ENCODE peak calls at places on chromosomes 2 and 18, in six cellular contexts. N is tibial artery, M is thoracic aorta, F is mucosa of descending colon, I is H9, S is astrocyte of the cerebellum. R is an unnamed sample.
A peak's percentile ranks its signal among the peaks of the same experiment; 100 is the strongest.

GRCh38 chr2:47303341-47304148 is 99.4 kb upstream of the MSH2 start:
- DNase-seq in S (no peak), I (no peak), M (no peak), N (no peak), F (no peak), R (no peak)

GRCh38 chr2:100887713-100888112 is 67.8 kb downstream of the NPAS2 start:
- DNase-seq in M (no peak), F (no peak), N (no peak), S (no peak), I (no peak), R (no peak)

GRCh38 chr2:1049691-1050090 is 99.0 kb downstream of the SNTG2 start:
- DNase-seq in I (no peak), S (no peak), M (no peak), N (no peak), F (no peak), R (no peak)

GRCh38 chr18:23908827-23909226 is 105.7 kb upstream of the TTC39C start:
- DNase-seq in S (no peak), F (no peak), M (no peak), I (no peak), N (no peak), R (no peak)

GRCh38 chr2:232829988-232830387 is 40.1 kb upstream of the SNORC start:
- DNase-seq in S (no peak), I (no peak), F (no peak), M (no peak), N (no peak), R (no peak)

GRCh38 chr2:222655406-222655747 is 515 bp downstream of the FARSB start:
- DNase-seq in I (no peak), N (no peak), S (no peak), M (no peak), F (no peak), R (no peak)

GRCh38 chr2:199771948-199772692 is 78.9 kb downstream of the FTCDNL1 start:
- DNase-seq in F (no peak), N (no peak), S (no peak), M (no peak), I (no peak), R (no peak)

GRCh38 chr2:235618039-235618438 is 124.2 kb downstream of the AGAP1 start:
- DNase-seq in I (no peak), N (no peak), F (no peak), S (peak; percentile 45), M (no peak), R (no peak)

GRCh38 chr2:172985139-172985874 is 90.3 kb upstream of the MAP3K20 start:
- DNase-seq in N (no peak), M (no peak), I (no peak), F (no peak), S (no peak), R (no peak)

GRCh38 chr18:37483221-37483971 is 82.2 kb downstream of the CELF4 start:
- DNase-seq in M (no peak), N (no peak), I (peak; percentile 52), F (no peak), S (no peak), R (peak; percentile 80)

GRCh38 chr2:150591901-150592300 is 104.4 kb upstream of the RND3 start:
- DNase-seq in I (no peak), N (no peak), M (no peak), S (no peak), F (no peak), R (no peak)

GRCh38 chr2:88852753-88853402 is 161.4 kb downstream of the RPIA start:
- DNase-seq in S (no peak), F (no peak), N (no peak), M (no peak), I (no peak), R (no peak)

GRCh38 chr2:88024509-88024908 is 8.2 kb upstream of the RNU2-63P start:
- DNase-seq in M (no peak), S (no peak), F (no peak), I (peak; percentile 94), N (no peak), R (no peak)

GRCh38 chr2:135845257-135845656 is 8.3 kb upstream of the LCT start:
- DNase-seq in S (no peak), N (no peak), F (no peak), I (no peak), M (no peak), R (no peak)
- TF ChIP-seq CTCF in S (no peak), N (no peak), F (no peak), I (peak; percentile 32), M (no peak), R (no peak)

GRCh38 chr2:17470855-17471641 is 47.2 kb downstream of the RAD51AP2 start:
- DNase-seq in S (peak; percentile 34), F (no peak), I (peak; percentile 60), N (no peak), M (no peak), R (no peak)
- TF ChIP-seq CTCF in S (peak; percentile 45), F (no peak), I (peak; percentile 78), N (no peak), M (no peak), R (peak; percentile 37)

GRCh38 chr2:126531029-126531428 is 124.9 kb upstream of the GYPC start:
- DNase-seq in N (no peak), F (no peak), S (no peak), I (no peak), M (no peak), R (no peak)

DNA sequence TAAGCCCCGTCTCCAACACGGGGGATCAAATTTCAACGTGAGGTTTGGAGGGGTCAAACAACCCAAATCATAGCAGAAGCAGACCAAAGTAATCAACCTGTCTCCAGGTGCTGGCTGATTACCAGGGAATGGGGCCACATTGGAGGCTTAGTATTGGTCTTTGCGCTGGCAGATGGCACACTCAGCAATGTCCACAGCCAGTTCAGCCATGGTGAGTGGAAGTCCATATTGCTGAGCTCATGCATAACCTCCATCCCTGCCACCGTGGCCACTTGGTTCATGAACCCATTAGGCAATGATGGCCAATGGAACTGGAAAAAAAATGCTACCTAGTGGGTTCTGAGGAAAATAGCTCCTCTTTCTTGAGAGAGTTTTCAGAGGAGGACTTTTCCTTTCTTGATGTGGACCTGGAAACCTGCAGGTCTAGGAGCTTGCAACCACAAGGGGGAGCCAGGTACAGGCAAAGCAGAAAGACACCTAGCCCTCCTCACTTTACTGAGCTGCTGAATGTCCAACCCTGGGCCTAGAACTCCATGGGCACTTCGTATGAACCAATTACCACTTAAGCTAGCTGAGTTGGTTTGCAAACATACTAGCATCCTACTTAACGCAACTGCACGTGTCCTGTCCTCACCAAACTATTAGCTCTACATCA is 128.0 kb upstream of the GYPC start:
- DNase-seq in S (peak; percentile 9), M (peak; percentile 22), N (peak; percentile 59), F (no peak), I (peak; percentile 80), R (no peak)
- TF ChIP-seq CTCF in S (peak; percentile 65), M (peak; percentile 65), N (peak; percentile 66), F (peak; percentile 40), I (peak; percentile 84), R (peak; percentile 36)

GRCh38 chr2:7121851-7122250 is 204.6 kb downstream of the RNF144A start:
- DNase-seq in N (no peak), S (no peak), M (no peak), I (no peak), F (no peak), R (no peak)
- TF ChIP-seq CTCF in N (no peak), S (no peak), M (no peak), I (no peak), F (no peak), R (no peak)

DNA sequence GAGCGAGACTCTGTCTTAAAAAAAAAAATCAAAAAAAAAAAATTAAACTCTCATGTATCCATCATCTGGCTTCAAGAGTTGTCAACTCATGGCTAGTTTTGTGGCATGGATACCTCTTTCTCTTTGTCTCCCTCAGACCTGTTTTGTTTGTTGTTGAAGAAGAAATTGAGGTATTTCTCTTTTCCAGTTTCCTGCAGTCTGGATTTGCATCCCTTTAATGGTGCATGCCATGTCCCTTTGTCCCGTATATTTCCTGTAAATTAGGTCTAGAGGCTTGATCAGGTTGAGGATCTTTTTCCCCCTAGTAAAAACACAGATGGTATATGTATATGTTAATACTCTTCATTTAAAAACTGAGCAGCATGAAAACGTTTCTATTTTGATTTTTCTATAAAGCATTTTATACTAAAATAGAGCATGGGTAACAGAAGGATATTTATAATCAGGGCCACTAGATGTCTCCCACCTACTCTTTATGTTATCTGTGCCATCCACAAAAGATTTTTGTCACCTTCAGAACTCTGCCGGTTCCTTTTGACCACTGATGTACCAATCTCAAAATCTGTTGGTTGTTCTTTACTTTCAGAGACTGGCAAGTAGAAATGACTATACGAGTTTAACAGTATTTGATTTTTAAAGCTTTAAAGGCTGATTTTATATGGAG is 80.1 kb downstream of the GALNT1 start:
- DNase-seq in N (no peak), M (no peak), I (no peak), F (no peak), S (no peak), R (no peak)
- TF ChIP-seq CTCF in N (no peak), M (no peak), I (peak; percentile 54), F (no peak), S (peak; percentile 26), R (peak; percentile 34)

DNA sequence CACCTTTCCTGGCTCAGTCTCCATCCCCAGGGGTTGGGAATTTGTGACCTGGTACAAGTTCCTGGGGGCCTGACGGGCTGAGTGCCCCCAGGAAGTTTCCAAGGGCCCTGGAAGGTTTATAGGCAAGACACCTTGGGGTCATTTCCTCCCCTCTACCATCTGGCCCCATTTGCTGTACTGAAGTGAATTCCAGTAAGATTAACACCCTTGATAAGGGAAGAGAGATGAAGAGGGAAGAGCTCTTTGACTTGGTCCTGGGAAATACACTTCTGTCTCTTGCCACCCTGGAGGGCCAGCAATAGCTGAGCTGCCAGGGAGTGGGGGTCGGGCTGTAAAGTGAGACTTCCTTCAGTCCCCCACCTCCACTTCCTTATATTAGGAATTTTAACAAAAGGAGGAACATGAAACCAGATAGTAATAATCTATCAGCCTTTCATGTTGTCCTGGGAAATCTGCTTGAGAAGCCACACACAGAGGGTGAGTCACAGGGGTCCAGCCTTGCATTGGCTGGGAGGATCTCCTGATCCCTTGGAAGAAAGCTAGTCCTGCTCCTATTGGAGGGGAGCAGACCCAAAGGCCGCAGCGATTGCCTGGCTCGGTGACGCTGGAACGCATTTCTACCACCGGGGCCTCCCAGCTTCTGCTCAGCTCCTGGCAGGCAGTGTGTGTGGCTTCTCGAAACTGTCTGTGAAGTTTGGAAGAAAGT is 87.4 kb downstream of the ACAA2 start:
- DNase-seq in M (no peak), N (peak; percentile 66), F (peak; percentile 71), I (peak; percentile 92), S (peak; percentile 99), R (no peak)
- TF ChIP-seq CTCF in M (no peak), N (no peak), F (no peak), I (peak; percentile 43), S (no peak), R (no peak)

R was measured in D721Med.